ENCODE peak calls at places on chromosomes 7 and 10, in four cellular contexts. K, O, Y and R are unnamed samples.

GRCh38 chr7:2638224-2638991 is 6.6 kb downstream of the TTYH3 start:
- DNase-seq in K (no peak), O (no peak), Y (no peak), R (no peak)

GRCh38 chr10:128609460-128609859 is 483.2 kb upstream of the MKI67 start:
- DNase-seq in K (no peak), O (no peak), Y (no peak), R (no peak)

GRCh38 chr7:23470290-23471089 is at the start of gene IGF2BP3:
- DNase-seq in K (peak; percentile 97), O (peak; percentile 97), Y (peak; percentile 97), R (peak; percentile 94)

GRCh38 chr7:30459591-30460245 is 18.9 kb downstream of the NOD1 start:
- DNase-seq in K (no peak), O (no peak), Y (no peak), R (peak; percentile 87)

GRCh38 chr7:93228302-93228701 is 2.0 kb upstream of the HEPACAM2 start:
- DNase-seq in K (peak; percentile 80), O (peak; percentile 71), Y (peak; percentile 50), R (peak; percentile 85)

GRCh38 chr10:43944742-43945730 is 296.4 kb upstream of the ZNF32 start:
- DNase-seq in K (no peak), O (no peak), Y (no peak), R (no peak)

GRCh38 chr10:86693721-86694369 is 25.5 kb downstream of the LDB3 start:
- DNase-seq in K (peak; percentile 87), O (peak; percentile 72), Y (no peak), R (peak; percentile 77)

GRCh38 chr7:134298902-134299683 is 17.6 kb downstream of the SLC35B4 start:
- DNase-seq in K (no peak), O (no peak), Y (no peak), R (peak; percentile 66)

GRCh38 chr7:27424749-27425148 is 182.1 kb downstream of the EVX1 start:
- DNase-seq in K (no peak), O (no peak), Y (no peak), R (peak; percentile 20)

GRCh38 chr10:66803174-66803573 is 122.7 kb upstream of the LRRTM3 start:
- DNase-seq in K (peak; percentile 56), O (no peak), Y (no peak), R (no peak)

GRCh38 chr7:105210721-105211205 is 178.0 kb downstream of the SRPK2 start:
- DNase-seq in K (peak; percentile 50), O (peak; percentile 56), Y (no peak), R (no peak)

GRCh38 chr10:33772370-33773331 is 438.2 kb upstream of the NRP1 start:
- DNase-seq in K (peak; percentile 80), O (peak; percentile 84), Y (no peak), R (peak; percentile 18)

GRCh38 chr7:102425639-102426267 is 7.6 kb upstream of the ORAI2 start:
- DNase-seq in K (no peak), O (no peak), Y (no peak), R (no peak)

GRCh38 chr10:93437000-93437945 is 44.9 kb downstream of the MYOF start:
- DNase-seq in K (peak; percentile 81), O (peak; percentile 37), Y (peak; percentile 86), R (peak; percentile 95)

GRCh38 chr7:21946228-21946709 is 570 bp upstream of the CDCA7L start:
- DNase-seq in K (peak; percentile 60), O (no peak), Y (no peak), R (no peak)

GRCh38 chr10:63343476-63343875 is 122.3 kb downstream of the JMJD1C start:
- DNase-seq in K (no peak), O (no peak), Y (no peak), R (no peak)

GRCh38 chr7:23462846-23463245 is 7.4 kb downstream of the IGF2BP3 start:
- DNase-seq in K (peak; percentile 49), O (no peak), Y (no peak), R (peak; percentile 37)

GRCh38 chr7:128810473-128810872 is 18.7 kb downstream of the CCDC136 start:
- DNase-seq in K (no peak), O (no peak), Y (no peak), R (no peak)

GRCh38 chr10:113961261-113961938 is 82.3 kb upstream of the ADRB1 start:
- DNase-seq in K (no peak), O (no peak), Y (no peak), R (peak; percentile 32)

GRCh38 chr7:73978681-73979563 is 49.1 kb upstream of the ELN start:
- DNase-seq in K (peak; percentile 85), O (peak; percentile 49), Y (peak; percentile 47), R (peak; percentile 83)
- TF ChIP-seq EZH2phosphoT487 in K (no peak), O (no peak), Y (no peak), R (no peak)

DNA sequence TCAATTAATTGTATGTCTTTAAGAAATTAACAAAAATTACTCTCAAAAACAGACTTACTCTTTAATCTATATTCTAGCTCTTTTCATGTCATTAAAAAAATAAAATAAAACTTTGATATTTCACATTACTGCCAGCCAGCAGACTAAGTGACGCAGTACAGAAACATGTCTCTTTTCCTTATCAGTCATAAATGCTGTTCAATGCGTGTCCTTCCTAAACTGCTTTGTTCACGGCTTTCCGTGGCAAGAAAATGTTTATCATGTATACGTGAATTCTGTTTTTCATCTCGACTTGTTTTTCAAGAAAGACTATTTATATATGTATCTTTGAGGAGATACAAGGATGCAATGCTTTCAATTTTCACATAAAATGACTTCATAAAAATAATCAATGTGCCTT is 182.4 kb downstream of the DOCK4 start:
- DNase-seq in K (no peak), O (no peak), Y (no peak), R (no peak)
- H3K4me1 ChIP-seq in K (peaks cover 15% of the 10 kb centered on the region), O (peaks cover 5% of the 10 kb centered on the region), Y (no peaks in the 10 kb centered on the region), R (peaks cover 12% of the 10 kb centered on the region)

DNA sequence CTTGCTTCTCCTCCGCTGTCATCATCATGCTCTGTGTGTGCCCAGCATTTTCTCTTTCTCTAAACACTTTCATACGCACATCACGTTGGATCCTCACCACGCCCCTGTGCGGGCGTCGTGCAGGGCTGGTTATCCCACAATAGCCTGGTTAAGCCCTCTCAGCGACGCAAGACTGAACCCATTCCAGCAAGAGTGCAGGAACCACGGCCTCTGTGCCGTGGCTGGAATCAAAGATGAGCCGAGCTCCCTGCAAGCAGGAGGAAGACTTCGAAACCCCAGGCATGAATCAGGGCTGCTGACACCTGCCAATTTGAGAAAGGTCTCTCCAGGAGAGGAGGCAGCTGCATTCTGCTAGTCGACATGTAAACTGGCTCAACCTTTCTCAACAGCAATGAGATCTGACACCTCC is 74.8 kb upstream of the FOXK1 start:
- DNase-seq in K (no peak), O (peak; percentile 59), Y (no peak), R (no peak)
- TF ChIP-seq EZH2phosphoT487 in K (no peak), O (no peak), Y (no peak), R (no peak)

GRCh38 chr10:123134058-123134914 is 1.5 kb upstream of the HMX3 start:
- DNase-seq in K (peak; percentile 52), O (peak; percentile 58), Y (no peak), R (no peak)
- H3K4me1 ChIP-seq in K (peaks cover 22% of the 10 kb centered on the region), O (peaks cover 40% of the 10 kb centered on the region), Y (peaks cover 5% of the 10 kb centered on the region), R (peaks cover 16% of the 10 kb centered on the region)

GRCh38 chr7:130365511-130366441 is 14.5 kb upstream of the CPA1 start:
- DNase-seq in K (peak; percentile 54), O (peak; percentile 41), Y (no peak), R (no peak)
- TF ChIP-seq EZH2phosphoT487 in K (no peak), O (no peak), Y (no peak), R (no peak)